ENCODE peak calls at places on chromosomes 2 and 18, in eight cellular contexts. G is ELR; V is endothelial cell of umbilical vein; R is aorta; Z is Kasumi-1; I is upper lobe of right lung; C is GM03348; U is CD4-positive, alpha-beta T cell. D is an unnamed sample.

GRCh38 chr18:2758309-2758708 is 88.5 kb upstream of the EMILIN2 start:
- DNase-seq in G (no peak), V (peak), R (no peak), Z (no peak), I (no peak), C (no peak), U (no peak), D (no peak)

GRCh38 chr2:75551434-75551833 is 9.3 kb downstream of the EVA1A start:
- DNase-seq in G (no peak), V (no peak), R (no peak), Z (no peak), I (no peak), C (no peak), U (no peak), D (no peak)

GRCh38 chr2:229849073-229849472 is 72.7 kb downstream of the TRIP12 start:
- DNase-seq in G (no peak), V (peak), R (no peak), Z (no peak), I (no peak), C (no peak), U (no peak), D (no peak)

GRCh38 chr2:240558229-240558885 is 569 bp upstream of the ANKMY1 start:
- DNase-seq in G (no peak), V (no peak), R (no peak), Z (no peak), I (no peak), C (no peak), U (no peak), D (no peak)

GRCh38 chr2:168678153-168678853 is 124.1 kb upstream of the NOSTRIN start:
- DNase-seq in G (no peak), V (no peak), R (no peak), Z (no peak), I (no peak), C (no peak), U (no peak), D (no peak)

GRCh38 chr2:227493524-227493923 is 21.6 kb downstream of the AGFG1 start:
- DNase-seq in G (no peak), V (no peak), R (no peak), Z (no peak), I (no peak), C (no peak), U (no peak), D (no peak)

GRCh38 chr2:8568543-8569302 is 113.1 kb upstream of the ID2 start:
- DNase-seq in G (no peak), V (no peak), R (no peak), Z (no peak), I (no peak), C (no peak), U (no peak), D (no peak)

GRCh38 chr2:102262218-102263129 is 48.9 kb upstream of the IL1RL1 start:
- DNase-seq in G (no peak), V (no peak), R (no peak), Z (peak), I (no peak), C (no peak), U (no peak), D (no peak)

GRCh38 chr2:38274286-38275276 is 102.5 kb downstream of the ATL2 start:
- DNase-seq in G (peak), V (peak), R (no peak), Z (peak), I (no peak), C (peak), U (no peak), D (peak)

GRCh38 chr2:232988444-232988843 is 24.6 kb downstream of the NGEF start:
- DNase-seq in G (peak), V (peak), R (peak), Z (peak), I (peak), C (peak), U (no peak), D (no peak)

GRCh38 chr2:25419678-25420242 is 78.0 kb upstream of the DNMT3A start:
- DNase-seq in G (no peak), V (no peak), R (no peak), Z (no peak), I (no peak), C (no peak), U (no peak), D (no peak)

GRCh38 chr2:226115832-226116200 is 683.8 kb downstream of the IRS1 start:
- DNase-seq in G (peak), V (no peak), R (no peak), Z (no peak), I (no peak), C (no peak), U (no peak), D (no peak)

GRCh38 chr2:157107877-157108276 is 149.6 kb upstream of the GALNT5 start:
- DNase-seq in G (peak), V (peak), R (no peak), Z (no peak), I (no peak), C (no peak), U (no peak), D (no peak)

GRCh38 chr2:193141-193552 is 70.7 kb downstream of the SH3YL1 start:
- DNase-seq in G (peak), V (no peak), R (peak), Z (no peak), I (no peak), C (peak), U (no peak), D (no peak)

GRCh38 chr18:28890796-28891195 is 713.9 kb upstream of the CDH2 start:
- DNase-seq in G (no peak), V (peak), R (no peak), Z (no peak), I (no peak), C (no peak), U (no peak), D (no peak)

GRCh38 chr18:6776193-6776592 is 46.7 kb downstream of the ARHGAP28 start:
- DNase-seq in G (no peak), V (peak), R (no peak), Z (no peak), I (no peak), C (peak), U (no peak), D (no peak)

GRCh38 chr18:77566604-77567003 is 317.0 kb downstream of the GALR1 start:
- DNase-seq in G (no peak), V (no peak), R (no peak), Z (no peak), I (no peak), C (no peak), U (no peak), D (no peak)

GRCh38 chr2:238169708-238170251 is 11.0 kb downstream of the ERFE start:
- DNase-seq in G (peak), V (peak), R (no peak), Z (no peak), I (peak), C (peak), U (no peak), D (peak)

GRCh38 chr2:203301667-203302066 is 26.5 kb upstream of the ABI2 start:
- DNase-seq in G (peak), V (no peak), R (no peak), Z (no peak), I (no peak), C (no peak), U (no peak), D (no peak)

GRCh38 chr2:139790807-139791206 is 1010.6 kb upstream of the NXPH2 start:
- DNase-seq in G (peak), V (peak), R (no peak), Z (peak), I (no peak), C (peak), U (no peak), D (peak)

GRCh38 chr2:69082430-69082997 is 69.5 kb downstream of the ANTXR1 start:
- DNase-seq in G (peak), V (peak), R (peak), Z (no peak), I (no peak), C (peak), U (no peak), D (no peak)

GRCh38 chr18:77765468-77765867 is 515.8 kb downstream of the GALR1 start:
- DNase-seq in G (peak), V (no peak), R (no peak), Z (peak), I (no peak), C (no peak), U (no peak), D (peak)

GRCh38 chr2:226813148-226813701 is 13.6 kb upstream of the IRS1 start:
- DNase-seq in G (peak), V (no peak), R (no peak), Z (no peak), I (no peak), C (no peak), U (no peak), D (no peak)

D was measured in putamen.